ENCODE peak calls at places on chromosomes 4 and X, in four cellular contexts. D is activated naive CD4-positive, alpha-beta T cell treated with anti-CD3 and anti-CD28 coated beads for 36 hours; P is T1000; V is SW 1271. B is an unnamed sample.

GRCh38 chr4:123350726-123351125 is 45.9 kb upstream of the SPRY1 start:
- DNase-seq in V (no peak), D (no peak), P (no peak), B (no peak)

GRCh38 chr4:11587797-11588196 is 159.1 kb upstream of the HS3ST1 start:
- DNase-seq in D (no peak), P (no peak), V (no peak), B (no peak)

GRCh38 chrX:259692-260355 is 21.4 kb upstream of the PLCXD1 start:
- DNase-seq in P (no peak), D (no peak), V (no peak), B (no peak)

GRCh38 chrX:65493431-65493830 is 41.2 kb downstream of the LAS1L start:
- DNase-seq in D (no peak), P (no peak), V (no peak), B (no peak)

GRCh38 chr4:151184523-151185458 is 85.4 kb downstream of the RPS3A start:
- DNase-seq in P (no peak), D (no peak), V (no peak), B (no peak)

GRCh38 chrX:20143539-20143938 is 1.9 kb upstream of the EIF1AX start:
- DNase-seq in D (peak), V (no peak), P (no peak), B (peak)

GRCh38 chrX:153934473-153935325 is at the start of gene NAA10:
- DNase-seq in V (peak), P (peak), D (peak), B (peak)

GRCh38 chr4:99219072-99219471 is at the start of gene ADH6:
- DNase-seq in D (no peak), V (no peak), P (no peak), B (no peak)

GRCh38 chr4:182975806-182976205 is 58.6 kb upstream of the DCTD start:
- DNase-seq in D (peak), V (peak), P (peak), B (peak)

GRCh38 chrX:13398073-13398823 is 78.4 kb upstream of the ATXN3L start:
- DNase-seq in V (peak), D (peak), P (peak), B (no peak)

GRCh38 chr4:117661673-117662072 is 372.6 kb upstream of the NDST3 start:
- DNase-seq in D (no peak), V (no peak), P (no peak), B (no peak)

GRCh38 chrX:21993265-21993664 is 38.9 kb upstream of the PHEX start:
- DNase-seq in P (no peak), V (no peak), D (no peak), B (peak)

GRCh38 chrX:114976321-114976720 is 41.1 kb downstream of the IL13RA2 start:
- DNase-seq in P (no peak), D (no peak), V (no peak), B (no peak)

GRCh38 chr4:186486172-186486571 is 69.2 kb downstream of the MTNR1A start:
- DNase-seq in D (no peak), P (no peak), V (no peak), B (no peak)

GRCh38 chrX:49725401-49725800 is 29.6 kb upstream of the PAGE1 start:
- DNase-seq in D (no peak), V (no peak), P (no peak), B (no peak)

GRCh38 chrX:13750204-13750603 is 15.7 kb downstream of the OFD1 start:
- DNase-seq in P (no peak), D (no peak), V (no peak), B (no peak)

GRCh38 chrX:66126671-66127070 is 37.4 kb upstream of the HEPH start:
- DNase-seq in P (no peak), D (no peak), V (no peak), B (no peak)

GRCh38 chr4:85658766-85659439 is 184.0 kb downstream of the ARHGAP24 start:
- DNase-seq in D (no peak), P (no peak), V (no peak), B (no peak)

GRCh38 chr4:1195894-1196401 is 23.6 kb upstream of the SPON2 start:
- DNase-seq in D (no peak), V (no peak), P (no peak), B (no peak)

GRCh38 chrX:49037883-49038475 is 5.2 kb downstream of the TFE3 start:
- DNase-seq in P (peak), V (no peak), D (no peak), B (no peak)

GRCh38 chr4:168304744-168305459 is 13.7 kb downstream of the DDX60 start:
- DNase-seq in P (no peak), V (no peak), D (no peak), B (no peak)

GRCh38 chrX:118261136-118261535 is 84.8 kb upstream of the WDR44 start:
- DNase-seq in V (no peak), P (no peak), D (no peak), B (no peak)

GRCh38 chrX:74080165-74080564 is 223.8 kb upstream of the ZCCHC13 start:
- DNase-seq in P (no peak), V (no peak), D (no peak), B (no peak)

GRCh38 chr4:176065365-176066249 is at the start of gene WDR17:
- DNase-seq in V (peak), P (peak), D (peak), B (peak)